ENCODE peak calls at places on chromosomes 4 and X, in ten cellular contexts. One of them, this sample, is unnamed.

GRCh38 chr4:113837397-113837796 is 75.9 kb upstream of the CAMK2D start:
- DNase-seq in NCI-H510A: no peak
- DNase-seq in NCI-H1436: peak
- DNase-seq in RPMI8226: peak
- DNase-seq in left cardiac atrium: no peak
- DNase-seq in dorsolateral prefrontal cortex: no peak
- DNase-seq in stimulated activated effector memory CD8-positive, alpha-beta T cell treated with anti-CD3 and anti-CD28 coated beads, Interleukin-12 subunit alpha, Interleukin-12 subunit beta, amount 100 ng/mL, for 72 hours: no peak
- DNase-seq in posterior cingulate gyrus: no peak
- DNase-seq in left colon: no peak
- DNase-seq in fibroblast of the conjunctiva: peak
- DNase-seq in this sample: peak

GRCh38 chr4:119314356-119314755 is 7.6 kb downstream of the FABP2 start:
- DNase-seq in NCI-H510A: peak
- DNase-seq in NCI-H1436: peak
- DNase-seq in RPMI8226: peak
- DNase-seq in left cardiac atrium: no peak
- DNase-seq in dorsolateral prefrontal cortex: no peak
- DNase-seq in stimulated activated effector memory CD8-positive, alpha-beta T cell treated with anti-CD3 and anti-CD28 coated beads, Interleukin-12 subunit alpha, Interleukin-12 subunit beta, amount 100 ng/mL, for 72 hours: no peak
- DNase-seq in posterior cingulate gyrus: no peak
- DNase-seq in left colon: no peak
- DNase-seq in fibroblast of the conjunctiva: peak
- DNase-seq in this sample: no peak

GRCh38 chrX:17613979-17614572 is 123.2 kb upstream of the SCML1 start:
- DNase-seq in NCI-H510A: peak
- DNase-seq in NCI-H1436: no peak
- DNase-seq in RPMI8226: no peak
- DNase-seq in left cardiac atrium: no peak
- DNase-seq in dorsolateral prefrontal cortex: no peak
- DNase-seq in stimulated activated effector memory CD8-positive, alpha-beta T cell treated with anti-CD3 and anti-CD28 coated beads, Interleukin-12 subunit alpha, Interleukin-12 subunit beta, amount 100 ng/mL, for 72 hours: no peak
- DNase-seq in posterior cingulate gyrus: no peak
- DNase-seq in left colon: no peak
- DNase-seq in fibroblast of the conjunctiva: no peak
- DNase-seq in this sample: peak

GRCh38 chr4:67549123-67549522 is 3.8 kb upstream of the CENPC start:
- DNase-seq in NCI-H510A: no peak
- DNase-seq in NCI-H1436: peak
- DNase-seq in RPMI8226: peak
- DNase-seq in left cardiac atrium: no peak
- DNase-seq in dorsolateral prefrontal cortex: no peak
- DNase-seq in stimulated activated effector memory CD8-positive, alpha-beta T cell treated with anti-CD3 and anti-CD28 coated beads, Interleukin-12 subunit alpha, Interleukin-12 subunit beta, amount 100 ng/mL, for 72 hours: no peak
- DNase-seq in posterior cingulate gyrus: no peak
- DNase-seq in left colon: no peak
- DNase-seq in fibroblast of the conjunctiva: no peak
- DNase-seq in this sample: no peak

GRCh38 chrX:30141966-30142365 is 73.4 kb upstream of the MAGEB2 start:
- DNase-seq in NCI-H510A: peak
- DNase-seq in NCI-H1436: no peak
- DNase-seq in RPMI8226: peak
- DNase-seq in left cardiac atrium: no peak
- DNase-seq in dorsolateral prefrontal cortex: no peak
- DNase-seq in stimulated activated effector memory CD8-positive, alpha-beta T cell treated with anti-CD3 and anti-CD28 coated beads, Interleukin-12 subunit alpha, Interleukin-12 subunit beta, amount 100 ng/mL, for 72 hours: no peak
- DNase-seq in posterior cingulate gyrus: no peak
- DNase-seq in left colon: no peak
- DNase-seq in fibroblast of the conjunctiva: peak
- DNase-seq in this sample: no peak

GRCh38 chrX:69189972-69190371 is 24.7 kb upstream of the PJA1 start:
- DNase-seq in NCI-H510A: no peak
- DNase-seq in NCI-H1436: no peak
- DNase-seq in RPMI8226: no peak
- DNase-seq in left cardiac atrium: no peak
- DNase-seq in dorsolateral prefrontal cortex: peak
- DNase-seq in stimulated activated effector memory CD8-positive, alpha-beta T cell treated with anti-CD3 and anti-CD28 coated beads, Interleukin-12 subunit alpha, Interleukin-12 subunit beta, amount 100 ng/mL, for 72 hours: no peak
- DNase-seq in posterior cingulate gyrus: peak
- DNase-seq in left colon: no peak
- DNase-seq in fibroblast of the conjunctiva: no peak
- DNase-seq in this sample: no peak

GRCh38 chr4:180618396-180618795 is 1624.8 kb upstream of the TENM3 start:
- DNase-seq in NCI-H510A: no peak
- DNase-seq in NCI-H1436: no peak
- DNase-seq in RPMI8226: no peak
- DNase-seq in left cardiac atrium: no peak
- DNase-seq in dorsolateral prefrontal cortex: no peak
- DNase-seq in stimulated activated effector memory CD8-positive, alpha-beta T cell treated with anti-CD3 and anti-CD28 coated beads, Interleukin-12 subunit alpha, Interleukin-12 subunit beta, amount 100 ng/mL, for 72 hours: no peak
- DNase-seq in posterior cingulate gyrus: no peak
- DNase-seq in left colon: no peak
- DNase-seq in fibroblast of the conjunctiva: no peak
- DNase-seq in this sample: no peak

GRCh38 chr4:85688055-85688740 is 213.2 kb downstream of the ARHGAP24 start:
- DNase-seq in NCI-H510A: no peak
- DNase-seq in NCI-H1436: no peak
- DNase-seq in RPMI8226: no peak
- DNase-seq in left cardiac atrium: no peak
- DNase-seq in dorsolateral prefrontal cortex: no peak
- DNase-seq in stimulated activated effector memory CD8-positive, alpha-beta T cell treated with anti-CD3 and anti-CD28 coated beads, Interleukin-12 subunit alpha, Interleukin-12 subunit beta, amount 100 ng/mL, for 72 hours: no peak
- DNase-seq in posterior cingulate gyrus: no peak
- DNase-seq in left colon: no peak
- DNase-seq in fibroblast of the conjunctiva: no peak
- DNase-seq in this sample: no peak

GRCh38 chr4:184838249-184839074 is 12.7 kb upstream of the ACSL1 start:
- DNase-seq in NCI-H510A: peak
- DNase-seq in NCI-H1436: no peak
- DNase-seq in RPMI8226: no peak
- DNase-seq in left cardiac atrium: no peak
- DNase-seq in dorsolateral prefrontal cortex: no peak
- DNase-seq in stimulated activated effector memory CD8-positive, alpha-beta T cell treated with anti-CD3 and anti-CD28 coated beads, Interleukin-12 subunit alpha, Interleukin-12 subunit beta, amount 100 ng/mL, for 72 hours: no peak
- DNase-seq in posterior cingulate gyrus: no peak
- DNase-seq in left colon: no peak
- DNase-seq in fibroblast of the conjunctiva: no peak
- DNase-seq in this sample: no peak

GRCh38 chrX:6024204-6024603 is 204.5 kb downstream of the NLGN4X start:
- DNase-seq in NCI-H510A: no peak
- DNase-seq in NCI-H1436: no peak
- DNase-seq in RPMI8226: no peak
- DNase-seq in left cardiac atrium: no peak
- DNase-seq in dorsolateral prefrontal cortex: no peak
- DNase-seq in stimulated activated effector memory CD8-positive, alpha-beta T cell treated with anti-CD3 and anti-CD28 coated beads, Interleukin-12 subunit alpha, Interleukin-12 subunit beta, amount 100 ng/mL, for 72 hours: no peak
- DNase-seq in posterior cingulate gyrus: no peak
- DNase-seq in left colon: no peak
- DNase-seq in fibroblast of the conjunctiva: no peak
- DNase-seq in this sample: no peak

GRCh38 chr4:126028871-126029270 is 714.1 kb downstream of the FAT4 start:
- DNase-seq in NCI-H510A: no peak
- DNase-seq in NCI-H1436: no peak
- DNase-seq in RPMI8226: no peak
- DNase-seq in left cardiac atrium: no peak
- DNase-seq in dorsolateral prefrontal cortex: no peak
- DNase-seq in stimulated activated effector memory CD8-positive, alpha-beta T cell treated with anti-CD3 and anti-CD28 coated beads, Interleukin-12 subunit alpha, Interleukin-12 subunit beta, amount 100 ng/mL, for 72 hours: no peak
- DNase-seq in posterior cingulate gyrus: no peak
- DNase-seq in left colon: no peak
- DNase-seq in fibroblast of the conjunctiva: no peak
- DNase-seq in this sample: no peak

GRCh38 chr4:113445286-113445685 is 316.3 kb downstream of the CAMK2D start:
- DNase-seq in NCI-H510A: no peak
- DNase-seq in NCI-H1436: no peak
- DNase-seq in RPMI8226: no peak
- DNase-seq in left cardiac atrium: peak
- DNase-seq in dorsolateral prefrontal cortex: no peak
- DNase-seq in stimulated activated effector memory CD8-positive, alpha-beta T cell treated with anti-CD3 and anti-CD28 coated beads, Interleukin-12 subunit alpha, Interleukin-12 subunit beta, amount 100 ng/mL, for 72 hours: no peak
- DNase-seq in posterior cingulate gyrus: no peak
- DNase-seq in left colon: no peak
- DNase-seq in fibroblast of the conjunctiva: peak
- DNase-seq in this sample: peak

GRCh38 chr4:166064706-166065105 is 191.7 kb downstream of the TLL1 start:
- DNase-seq in NCI-H510A: no peak
- DNase-seq in NCI-H1436: no peak
- DNase-seq in RPMI8226: no peak
- DNase-seq in left cardiac atrium: no peak
- DNase-seq in dorsolateral prefrontal cortex: no peak
- DNase-seq in stimulated activated effector memory CD8-positive, alpha-beta T cell treated with anti-CD3 and anti-CD28 coated beads, Interleukin-12 subunit alpha, Interleukin-12 subunit beta, amount 100 ng/mL, for 72 hours: no peak
- DNase-seq in posterior cingulate gyrus: no peak
- DNase-seq in left colon: no peak
- DNase-seq in fibroblast of the conjunctiva: no peak
- DNase-seq in this sample: no peak

GRCh38 chr4:80197132-80197573 is at the start of gene PRDM8:
- DNase-seq in NCI-H510A: no peak
- DNase-seq in NCI-H1436: no peak
- DNase-seq in RPMI8226: no peak
- DNase-seq in left cardiac atrium: no peak
- DNase-seq in dorsolateral prefrontal cortex: peak
- DNase-seq in stimulated activated effector memory CD8-positive, alpha-beta T cell treated with anti-CD3 and anti-CD28 coated beads, Interleukin-12 subunit alpha, Interleukin-12 subunit beta, amount 100 ng/mL, for 72 hours: no peak
- DNase-seq in posterior cingulate gyrus: peak
- DNase-seq in left colon: no peak
- DNase-seq in fibroblast of the conjunctiva: no peak
- DNase-seq in this sample: no peak

GRCh38 chr4:170854097-170854496 is 764.3 kb upstream of the AADAT start:
- DNase-seq in NCI-H510A: no peak
- DNase-seq in NCI-H1436: no peak
- DNase-seq in RPMI8226: no peak
- DNase-seq in left cardiac atrium: no peak
- DNase-seq in dorsolateral prefrontal cortex: no peak
- DNase-seq in stimulated activated effector memory CD8-positive, alpha-beta T cell treated with anti-CD3 and anti-CD28 coated beads, Interleukin-12 subunit alpha, Interleukin-12 subunit beta, amount 100 ng/mL, for 72 hours: no peak
- DNase-seq in posterior cingulate gyrus: no peak
- DNase-seq in left colon: no peak
- DNase-seq in fibroblast of the conjunctiva: no peak
- DNase-seq in this sample: no peak

GRCh38 chrX:152079768-152080167 is 58.6 kb downstream of the MAGEA10 start:
- DNase-seq in NCI-H510A: no peak
- DNase-seq in NCI-H1436: no peak
- DNase-seq in RPMI8226: no peak
- DNase-seq in left cardiac atrium: no peak
- DNase-seq in dorsolateral prefrontal cortex: no peak
- DNase-seq in stimulated activated effector memory CD8-positive, alpha-beta T cell treated with anti-CD3 and anti-CD28 coated beads, Interleukin-12 subunit alpha, Interleukin-12 subunit beta, amount 100 ng/mL, for 72 hours: no peak
- DNase-seq in posterior cingulate gyrus: no peak
- DNase-seq in left colon: no peak
- DNase-seq in fibroblast of the conjunctiva: no peak
- DNase-seq in this sample: no peak

GRCh38 chr4:139297001-139297410 is 4.3 kb upstream of the NAA15 start:
- DNase-seq in NCI-H510A: no peak
- DNase-seq in NCI-H1436: no peak
- DNase-seq in RPMI8226: peak
- DNase-seq in left cardiac atrium: no peak
- DNase-seq in dorsolateral prefrontal cortex: no peak
- DNase-seq in stimulated activated effector memory CD8-positive, alpha-beta T cell treated with anti-CD3 and anti-CD28 coated beads, Interleukin-12 subunit alpha, Interleukin-12 subunit beta, amount 100 ng/mL, for 72 hours: no peak
- DNase-seq in posterior cingulate gyrus: no peak
- DNase-seq in left colon: no peak
- DNase-seq in fibroblast of the conjunctiva: no peak
- DNase-seq in this sample: no peak

This sample was measured in AG09309.